ENCODE peak calls at places on chromosomes 16 and 17, in four cellular contexts. U, K, E and Z are unnamed samples.

GRCh38 chr16:20300312-20301097 is 26.8 kb downstream of the GP2 start:
- DNase-seq in U (peak; percentile 75), K (peak; percentile 15), E (peak; percentile 40), Z (peak; percentile 34)

GRCh38 chr17:80225230-80225629 is 5.0 kb downstream of the SLC26A11 start:
- DNase-seq in U (peak; percentile 18), K (no peak), E (no peak), Z (no peak)

GRCh38 chr17:18008496-18009268 is 30.3 kb downstream of the ATPAF2 start:
- DNase-seq in U (peak; percentile 65), K (no peak), E (no peak), Z (no peak)

GRCh38 chr17:28645576-28645939 is 600 bp upstream of the BLTP2 start:
- DNase-seq in U (no peak), K (no peak), E (no peak), Z (no peak)

GRCh38 chr16:4696905-4697866 is 3.8 kb downstream of the NUDT16L1 start:
- DNase-seq in U (no peak), K (no peak), E (no peak), Z (no peak)

GRCh38 chr16:79897444-79898146 is 297.1 kb upstream of the MAF start:
- DNase-seq in U (no peak), K (no peak), E (no peak), Z (no peak)

GRCh38 chr16:16096161-16096857 is 127.0 kb downstream of the ABCC6 start:
- DNase-seq in U (peak; percentile 25), K (no peak), E (no peak), Z (no peak)

GRCh38 chr17:45729284-45729907 is 54.7 kb upstream of the CRHR1 start:
- DNase-seq in U (no peak), K (no peak), E (no peak), Z (no peak)

GRCh38 chr17:19573075-19573474 is 39.4 kb downstream of the SLC47A1 start:
- DNase-seq in U (no peak), K (no peak), E (no peak), Z (no peak)

GRCh38 chr16:31273676-31274075 is 13.9 kb downstream of the ITGAM start:
- DNase-seq in U (no peak), K (no peak), E (no peak), Z (peak; percentile 41)